ENCODE peak calls at places on chromosomes 12 and 14, in four cellular contexts. B is SK-MEL-5, V is posterior cingulate gyrus, E is amniotic stem cell. O is an unnamed sample.

GRCh38 chr14:101639257-101639833 is 78.0 kb downstream of the DIO3 start:
- DNase-seq in E (no peak), B (no peak), V (no peak), O (no peak)

GRCh38 chr12:1470051-1470450 is 124.3 kb downstream of the FBXL14 start:
- DNase-seq in V (no peak), E (no peak), B (no peak), O (no peak)

GRCh38 chr14:93219103-93219726 is 12.2 kb downstream of the UBR7 start:
- DNase-seq in E (peak), B (peak), V (no peak), O (peak)

GRCh38 chr14:102227184-102227964 is 77.6 kb downstream of the MOK start:
- DNase-seq in V (no peak), B (no peak), E (no peak), O (peak)

GRCh38 chr14:22375321-22375930 is 213.6 kb downstream of the DAD1 start:
- DNase-seq in E (no peak), B (peak), V (no peak), O (peak)

GRCh38 chr12:123233505-123234299 is 466 bp downstream of the MTRFR start:
- DNase-seq in E (no peak), B (no peak), V (no peak), O (no peak)

GRCh38 chr12:52041695-52042123 is 9.5 kb upstream of the NR4A1 start:
- DNase-seq in E (no peak), V (no peak), B (no peak), O (peak)

GRCh38 chr12:28051516-28052456 is 79.3 kb upstream of the PTHLH start:
- DNase-seq in V (no peak), B (peak), E (no peak), O (no peak)

GRCh38 chr12:22543246-22544037 is 900 bp downstream of the C2CD5 start:
- DNase-seq in B (no peak), E (no peak), V (peak), O (peak)

GRCh38 chr12:32053881-32054624 is 52.6 kb upstream of the BICD1 start:
- DNase-seq in B (no peak), V (no peak), E (no peak), O (no peak)

GRCh38 chr14:93619176-93619793 is 169.0 kb downstream of the PRIMA1 start:
- DNase-seq in V (peak), E (no peak), B (peak), O (peak)

GRCh38 chr12:63766498-63766897 is 13.2 kb upstream of the RXYLT1 start:
- DNase-seq in B (peak), E (no peak), V (no peak), O (no peak)

GRCh38 chr12:63845726-63846125 is 1.2 kb downstream of the SRGAP1 start:
- DNase-seq in E (no peak), B (peak), V (no peak), O (no peak)

GRCh38 chr12:80129895-80130535 is 30.7 kb downstream of the OTOGL start:
- DNase-seq in E (no peak), V (no peak), B (no peak), O (no peak)

GRCh38 chr12:47803196-47803875 is 16.4 kb downstream of the HDAC7 start:
- DNase-seq in E (no peak), B (no peak), V (no peak), O (no peak)

GRCh38 chr12:54273981-54274380 is 5.9 kb downstream of the CBX5 start:
- DNase-seq in V (no peak), B (no peak), E (no peak), O (no peak)

GRCh38 chr14:90583427-90583826 is 186.6 kb downstream of the CALM1 start:
- DNase-seq in B (no peak), E (no peak), V (no peak), O (no peak)

GRCh38 chr12:131983554-131983953 is 33.8 kb downstream of the EP400 start:
- DNase-seq in V (no peak), E (no peak), B (no peak), O (no peak)

GRCh38 chr14:51210594-51210993 is 29.5 kb upstream of the TMX1 start:
- DNase-seq in B (no peak), E (no peak), V (no peak), O (peak)

GRCh38 chr14:103401223-103402214 is 16.3 kb downstream of the MARK3 start:
- DNase-seq in E (peak), V (no peak), B (peak), O (no peak)

GRCh38 chr12:49956663-49957569 is 4.8 kb upstream of the AQP5 start:
- DNase-seq in E (no peak), V (no peak), B (no peak), O (no peak)

GRCh38 chr12:131096681-131097181 is 143.0 kb downstream of the ADGRD1 start:
- DNase-seq in B (no peak), E (no peak), V (no peak), O (peak)

GRCh38 chr12:47391566-47391965 is 311.8 kb upstream of the AMIGO2 start:
- DNase-seq in V (no peak), B (no peak), E (no peak), O (no peak)

GRCh38 chr12:80040075-80040738 is 59.1 kb upstream of the OTOGL start:
- DNase-seq in V (no peak), E (no peak), B (no peak), O (no peak)

GRCh38 chr12:130124106-130124505 is 38.2 kb upstream of the FZD10 start:
- DNase-seq in V (no peak), E (no peak), B (no peak), O (no peak)

GRCh38 chr12:113891167-113891692 is 74.9 kb downstream of the RBM19 start:
- DNase-seq in E (no peak), V (no peak), B (no peak), O (no peak)

GRCh38 chr12:77667101-77667500 is 163.6 kb upstream of the NAV3 start:
- DNase-seq in B (no peak), E (no peak), V (no peak), O (no peak)

GRCh38 chr12:64706366-64706765 is 52.8 kb downstream of the GNS start:
- DNase-seq in V (no peak), E (no peak), B (no peak), O (no peak)

GRCh38 chr12:122508163-122508562 is 7.4 kb upstream of the ZCCHC8 start:
- DNase-seq in E (no peak), B (no peak), V (no peak), O (no peak)

GRCh38 chr12:122934722-122935121 is 31.5 kb downstream of the ABCB9 start:
- DNase-seq in B (no peak), E (no peak), V (no peak), O (no peak)

GRCh38 chr14:38731962-38732361 is 371.1 kb downstream of the SEC23A start:
- DNase-seq in B (no peak), V (no peak), E (no peak), O (no peak)

GRCh38 chr12:132597333-132598283 is 12.8 kb downstream of the LRCOL1 start:
- DNase-seq in B (peak), V (no peak), E (no peak), O (peak)

GRCh38 chr14:78985668-78986073 is 815.5 kb downstream of the NRXN3 start:
- DNase-seq in V (no peak), E (no peak), B (no peak), O (no peak)

GRCh38 chr12:9761407-9761736 is 671 bp upstream of the CD69 start:
- DNase-seq in B (no peak), V (no peak), E (no peak), O (no peak)

O was measured in BE2C.